ENCODE peak calls at places on chromosomes 4 and X, in ten cellular contexts. G is left lung, W is fibroblast of pulmonary artery, Q is endothelial cell, L is body of pancreas, B is neural crest cell, Y is AG04449, C is thyroid gland, I is brain microvascular endothelial cell, F is endodermal cell. V is an unnamed sample.

GRCh38 chr4:18733956-18734872 is 712.7 kb upstream of the LCORL start:
- DNase-seq in Q (no peak), L (no peak), B (no peak), F (no peak), G (no peak), C (no peak), W (no peak), Y (no peak), I (no peak), V (no peak)

GRCh38 chr4:5365071-5366008 is 314.1 kb downstream of the STK32B start:
- DNase-seq in B (no peak), Q (no peak), F (peak; percentile 69), Y (peak; percentile 89), I (peak; percentile 98), C (peak; percentile 11), G (no peak), W (peak; percentile 59), L (peak; percentile 39), V (peak; percentile 96)

GRCh38 chr4:15918484-15919129 is 19.9 kb downstream of the FGFBP1 start:
- DNase-seq in L (peak; percentile 41), Q (no peak), C (peak; percentile 90), W (no peak), G (peak; percentile 49), F (no peak), I (no peak), B (no peak), Y (no peak), V (peak; percentile 84)

GRCh38 chr4:22238742-22239141 is 277.1 kb downstream of the ADGRA3 start:
- DNase-seq in F (peak; percentile 72), I (no peak), L (no peak), G (no peak), W (peak; percentile 5), Q (no peak), C (peak; percentile 27), Y (no peak), B (no peak), V (peak; percentile 8)

GRCh38 chr4:54553001-54553400 is 104.8 kb upstream of the KIT start:
- DNase-seq in I (peak; percentile 46), L (no peak), Q (no peak), W (no peak), C (no peak), F (no peak), G (no peak), B (no peak), Y (peak; percentile 63), V (no peak)

GRCh38 chr4:82201805-82202636 is 171.8 kb downstream of the HNRNPD start:
- DNase-seq in Q (peak; percentile 68), I (peak; percentile 55), Y (no peak), L (peak; percentile 50), B (peak; percentile 63), C (peak; percentile 2), G (no peak), F (peak; percentile 87), W (peak; percentile 63), V (peak; percentile 69)

GRCh38 chr4:15702941-15703403 is at the start of gene BST1:
- DNase-seq in G (peak; percentile 85), F (peak; percentile 76), L (peak; percentile 32), C (peak; percentile 56), B (no peak), Y (no peak), Q (peak; percentile 57), W (peak; percentile 64), I (peak; percentile 71), V (no peak)

GRCh38 chr4:162274354-162274753 is 110.6 kb upstream of the FSTL5 start:
- DNase-seq in Y (no peak), F (no peak), C (peak; percentile 90), L (no peak), I (no peak), W (no peak), Q (no peak), B (no peak), G (no peak), V (peak; percentile 59)

GRCh38 chr4:2469192-2469984 is 482 bp downstream of the RNF4 start:
- DNase-seq in C (peak; percentile 50), Q (peak; percentile 67), W (no peak), B (no peak), G (peak; percentile 68), F (peak; percentile 75), I (no peak), L (peak; percentile 47), Y (no peak), V (peak; percentile 47)

GRCh38 chr4:90616711-90617110 is 489.5 kb downstream of the CCSER1 start:
- DNase-seq in F (no peak), G (no peak), I (no peak), Q (no peak), C (no peak), B (no peak), L (no peak), Y (no peak), W (no peak), V (no peak)

GRCh38 chrX:52031371-52031770 is 37.6 kb downstream of the MAGED4B start:
- DNase-seq in G (no peak), F (no peak), Y (no peak), W (no peak), C (no peak), B (no peak), Q (no peak), L (no peak), I (no peak), V (no peak)

GRCh38 chr4:69781458-69782418 is 21.3 kb upstream of the SULT1B1 start:
- DNase-seq in Y (no peak), W (no peak), B (no peak), F (peak; percentile 50), I (no peak), C (no peak), Q (no peak), G (no peak), L (no peak), V (no peak)

GRCh38 chr4:145186719-145187118 is 6.3 kb upstream of the OTUD4 start:
- DNase-seq in C (no peak), W (no peak), Q (no peak), F (no peak), I (no peak), G (no peak), Y (no peak), B (no peak), L (no peak), V (no peak)

GRCh38 chr4:150242820-150243458 is 164.7 kb downstream of the DCLK2 start:
- DNase-seq in Y (no peak), F (peak; percentile 84), Q (peak; percentile 56), C (peak; percentile 29), W (peak; percentile 66), L (peak; percentile 39), I (peak; percentile 29), B (peak; percentile 46), G (no peak), V (peak; percentile 49)
- TF ChIP-seq CTCF in Y (peak; percentile 78), F (peak; percentile 93), Q (peak; percentile 93), C (peak; percentile 86), W (peak; percentile 97), L (peak; percentile 89), I (peak; percentile 94), B (peak; percentile 94), G (peak; percentile 92), V (peak; percentile 86)

GRCh38 chrX:50920132-50920531 is 9.6 kb downstream of the BMP15 start:
- DNase-seq in C (no peak), I (peak; percentile 9), F (no peak), L (no peak), Q (peak; percentile 8), W (peak; percentile 41), B (no peak), Y (no peak), G (no peak), V (peak; percentile 42)
- TF ChIP-seq CTCF in C (no peak), I (peak; percentile 33), F (peak; percentile 72), L (no peak), Q (no peak), W (peak; percentile 48), B (peak; percentile 60), Y (peak; percentile 19), G (peak; percentile 31), V (peak; percentile 53)

GRCh38 chrX:53086464-53086863 is 4.3 kb downstream of the TSPYL2 start:
- DNase-seq in I (no peak), L (peak; percentile 77), F (no peak), Y (no peak), B (no peak), Q (no peak), W (peak; percentile 47), G (no peak), C (peak; percentile 93), V (peak; percentile 65)

GRCh38 chrX:53084043-53084570 is 1.9 kb downstream of the TSPYL2 start:
- DNase-seq in F (no peak), G (no peak), I (no peak), Q (no peak), Y (no peak), W (no peak), C (no peak), B (no peak), L (no peak), V (no peak)

GRCh38 chrX:53087378-53087777 is 5.2 kb downstream of the TSPYL2 start:
- DNase-seq in B (no peak), Q (no peak), G (no peak), F (no peak), L (no peak), I (no peak), W (no peak), Y (no peak), C (no peak), V (no peak)

GRCh38 chrX:53084863-53085262 is 2.7 kb downstream of the TSPYL2 start:
- DNase-seq in F (no peak), Q (no peak), L (no peak), I (no peak), B (no peak), G (no peak), Y (no peak), C (no peak), W (no peak), V (no peak)

DNA sequence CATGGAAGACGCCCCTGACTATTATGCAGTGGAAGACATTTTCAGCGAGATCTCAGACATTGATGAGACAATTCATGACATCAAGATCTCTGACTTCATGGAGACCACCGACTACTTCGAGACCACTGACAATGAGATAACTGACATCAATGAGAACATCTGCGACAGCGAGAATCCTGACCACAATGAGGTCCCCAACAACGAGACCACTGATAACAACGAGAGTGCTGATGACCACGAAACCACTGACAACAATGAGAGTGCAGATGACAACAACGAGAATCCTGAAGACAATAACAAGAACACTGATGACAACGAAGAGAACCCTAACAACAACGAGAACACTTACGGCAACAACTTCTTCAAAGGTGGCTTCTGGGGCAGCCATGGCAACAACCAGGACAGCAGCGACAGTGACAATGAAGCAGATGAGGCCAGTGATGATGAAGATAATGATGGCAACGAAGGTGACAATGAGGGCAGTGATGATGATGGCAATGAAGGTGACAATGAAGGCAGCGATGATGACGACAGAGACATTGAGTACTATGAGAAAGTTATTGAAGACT is 3.6 kb downstream of the TSPYL2 start:
- DNase-seq in B (no peak), Y (no peak), L (no peak), I (no peak), W (no peak), G (no peak), Q (no peak), F (no peak), C (no peak), V (no peak)
- TF ChIP-seq CTCF in B (no peak), Y (no peak), L (no peak), I (no peak), W (no peak), G (no peak), Q (no peak), F (no peak), C (no peak), V (no peak)

GRCh38 chr4:169045862-169046584 is 36.0 kb upstream of the CBR4 start:
- DNase-seq in G (no peak), C (peak; percentile 38), Q (no peak), L (no peak), Y (no peak), F (peak; percentile 62), W (no peak), B (no peak), I (no peak), V (no peak)
- TF ChIP-seq CTCF in G (no peak), C (no peak), Q (no peak), L (no peak), Y (no peak), F (peak; percentile 75), W (peak; percentile 24), B (no peak), I (peak; percentile 33), V (no peak)